ENCODE peak calls at places on chromosome 3, in five cellular contexts. One of them, this sample, is unnamed.

GRCh38 chr3:126417461-126418255 is 22.9 kb downstream of the CFAP100 start:
- DNase-seq in stomach: peak; percentile 14
- DNase-seq in uterus: no peak
- DNase-seq in heart left ventricle: no peak
- DNase-seq in prostate gland: no peak
- DNase-seq in this sample: no peak

GRCh38 chr3:126494204-126494603 is 18.5 kb upstream of the ZXDC start:
- DNase-seq in stomach: no peak
- DNase-seq in uterus: no peak
- DNase-seq in heart left ventricle: no peak
- DNase-seq in prostate gland: no peak
- DNase-seq in this sample: no peak

GRCh38 chr3:145739926-145740325 is 421.1 kb downstream of the PLOD2 start:
- DNase-seq in stomach: no peak
- DNase-seq in uterus: no peak
- DNase-seq in heart left ventricle: no peak
- DNase-seq in prostate gland: no peak
- DNase-seq in this sample: no peak

GRCh38 chr3:14866627-14867026 is 47.9 kb downstream of the FGD5 start:
- DNase-seq in stomach: no peak
- DNase-seq in uterus: no peak
- DNase-seq in heart left ventricle: no peak
- DNase-seq in prostate gland: no peak
- DNase-seq in this sample: no peak

GRCh38 chr3:104614564-104614963 is 752.1 kb upstream of the ALCAM start:
- DNase-seq in stomach: peak; percentile 49
- DNase-seq in uterus: no peak
- DNase-seq in heart left ventricle: no peak
- DNase-seq in prostate gland: no peak
- DNase-seq in this sample: peak; percentile 16

GRCh38 chr3:193553606-193554005 is 1.1 kb downstream of the ATP13A4 start:
- DNase-seq in stomach: no peak
- DNase-seq in uterus: no peak
- DNase-seq in heart left ventricle: no peak
- DNase-seq in prostate gland: no peak
- DNase-seq in this sample: no peak

GRCh38 chr3:12797124-12797891 is 828 bp downstream of the CAND2 start:
- DNase-seq in stomach: no peak
- DNase-seq in uterus: no peak
- DNase-seq in heart left ventricle: no peak
- DNase-seq in prostate gland: no peak
- DNase-seq in this sample: no peak

GRCh38 chr3:159627634-159628033 is 361.0 kb upstream of the IL12A start:
- DNase-seq in stomach: no peak
- DNase-seq in uterus: no peak
- DNase-seq in heart left ventricle: no peak
- DNase-seq in prostate gland: peak; percentile 82
- DNase-seq in this sample: no peak

GRCh38 chr3:62144482-62144881 is 228.9 kb downstream of the FEZF2 start:
- DNase-seq in stomach: no peak
- DNase-seq in uterus: no peak
- DNase-seq in heart left ventricle: no peak
- DNase-seq in prostate gland: no peak
- DNase-seq in this sample: no peak

GRCh38 chr3:124791639-124792111 is 61.4 kb downstream of the UMPS start:
- DNase-seq in stomach: no peak
- DNase-seq in uterus: peak; percentile 43
- DNase-seq in heart left ventricle: peak; percentile 52
- DNase-seq in prostate gland: no peak
- DNase-seq in this sample: no peak

GRCh38 chr3:107458871-107459270 is 63.9 kb upstream of the BBX start:
- DNase-seq in stomach: no peak
- DNase-seq in uterus: no peak
- DNase-seq in heart left ventricle: no peak
- DNase-seq in prostate gland: no peak
- DNase-seq in this sample: no peak

GRCh38 chr3:187736418-187736871 is 8.8 kb downstream of the BCL6 start:
- DNase-seq in stomach: no peak
- DNase-seq in uterus: no peak
- DNase-seq in heart left ventricle: peak; percentile 44
- DNase-seq in prostate gland: no peak
- DNase-seq in this sample: peak; percentile 25

GRCh38 chr3:173725507-173725906 is 328.0 kb downstream of the NLGN1 start:
- DNase-seq in stomach: no peak
- DNase-seq in uterus: no peak
- DNase-seq in heart left ventricle: no peak
- DNase-seq in prostate gland: no peak
- DNase-seq in this sample: no peak

GRCh38 chr3:149339931-149340309 is 6.5 kb upstream of the TM4SF18 start:
- DNase-seq in stomach: peak; percentile 74
- DNase-seq in uterus: peak; percentile 82
- DNase-seq in heart left ventricle: peak; percentile 89
- DNase-seq in prostate gland: peak; percentile 63
- DNase-seq in this sample: peak; percentile 89

GRCh38 chr3:176939022-176939817 is 258.1 kb downstream of the TBL1XR1 start:
- DNase-seq in stomach: peak; percentile 36
- DNase-seq in uterus: peak; percentile 18
- DNase-seq in heart left ventricle: peak; percentile 33
- DNase-seq in prostate gland: peak; percentile 43
- DNase-seq in this sample: peak; percentile 55

GRCh38 chr3:170553788-170554620 is 31.9 kb downstream of the SLC7A14 start:
- DNase-seq in stomach: no peak
- DNase-seq in uterus: no peak
- DNase-seq in heart left ventricle: no peak
- DNase-seq in prostate gland: no peak
- DNase-seq in this sample: no peak

GRCh38 chr3:157650191-157650590 is 147.0 kb upstream of the VEPH1 start:
- DNase-seq in stomach: no peak
- DNase-seq in uterus: no peak
- DNase-seq in heart left ventricle: no peak
- DNase-seq in prostate gland: no peak
- DNase-seq in this sample: no peak

GRCh38 chr3:13174011-13174802 is 101.0 kb upstream of the IQSEC1 start:
- DNase-seq in stomach: no peak
- DNase-seq in uterus: no peak
- DNase-seq in heart left ventricle: no peak
- DNase-seq in prostate gland: no peak
- DNase-seq in this sample: no peak

GRCh38 chr3:132352556-132353143 is 35.4 kb downstream of the ACP3 start:
- DNase-seq in stomach: peak; percentile 77
- DNase-seq in uterus: peak; percentile 58
- DNase-seq in heart left ventricle: peak; percentile 40
- DNase-seq in prostate gland: peak; percentile 60
- DNase-seq in this sample: peak; percentile 72

GRCh38 chr3:12060139-12060831 is 56.1 kb downstream of the SYN2 start:
- DNase-seq in stomach: no peak
- DNase-seq in uterus: no peak
- DNase-seq in heart left ventricle: no peak
- DNase-seq in prostate gland: no peak
- DNase-seq in this sample: no peak

GRCh38 chr3:118986734-118987133 is 47.9 kb downstream of the IGSF11 start:
- DNase-seq in stomach: no peak
- DNase-seq in uterus: no peak
- DNase-seq in heart left ventricle: no peak
- DNase-seq in prostate gland: no peak
- DNase-seq in this sample: no peak

GRCh38 chr3:56001537-56001936 is 466.7 kb downstream of the ERC2 start:
- DNase-seq in stomach: no peak
- DNase-seq in uterus: no peak
- DNase-seq in heart left ventricle: no peak
- DNase-seq in prostate gland: no peak
- DNase-seq in this sample: no peak

GRCh38 chr3:46714728-46715506 is 2.8 kb downstream of the PRSS50 start:
- DNase-seq in stomach: no peak
- DNase-seq in uterus: no peak
- DNase-seq in heart left ventricle: no peak
- DNase-seq in prostate gland: no peak
- DNase-seq in this sample: no peak

GRCh38 chr3:8669019-8669418 is 24.4 kb upstream of the SSUH2 start:
- DNase-seq in stomach: no peak
- DNase-seq in uterus: no peak
- DNase-seq in heart left ventricle: no peak
- DNase-seq in prostate gland: no peak
- DNase-seq in this sample: no peak

GRCh38 chr3:18740631-18741583 is 315.8 kb upstream of the SATB1 start:
- DNase-seq in stomach: no peak
- DNase-seq in uterus: no peak
- DNase-seq in heart left ventricle: peak; percentile 11
- DNase-seq in prostate gland: no peak
- DNase-seq in this sample: no peak

GRCh38 chr3:112017081-112017480 is 17.5 kb upstream of the TMPRSS7 start:
- DNase-seq in stomach: no peak
- DNase-seq in uterus: no peak
- DNase-seq in heart left ventricle: no peak
- DNase-seq in prostate gland: no peak
- DNase-seq in this sample: no peak

GRCh38 chr3:84974347-84974746 is 15.6 kb downstream of the CADM2 start:
- DNase-seq in stomach: no peak
- DNase-seq in uterus: no peak
- DNase-seq in heart left ventricle: no peak
- DNase-seq in prostate gland: no peak
- DNase-seq in this sample: no peak

GRCh38 chr3:197366301-197367044 is 68.1 kb upstream of the DLG1 start:
- DNase-seq in stomach: no peak
- DNase-seq in uterus: no peak
- DNase-seq in heart left ventricle: no peak
- DNase-seq in prostate gland: peak; percentile 36
- DNase-seq in this sample: no peak

GRCh38 chr3:50214824-50215223 is 9.8 kb downstream of the SLC38A3 start:
- DNase-seq in stomach: no peak
- DNase-seq in uterus: no peak
- DNase-seq in heart left ventricle: no peak
- DNase-seq in prostate gland: no peak
- DNase-seq in this sample: no peak

GRCh38 chr3:39291903-39292329 is 12.1 kb upstream of the CX3CR1 start:
- DNase-seq in stomach: peak; percentile 73
- DNase-seq in uterus: peak; percentile 61
- DNase-seq in heart left ventricle: peak; percentile 54
- DNase-seq in prostate gland: peak; percentile 37
- DNase-seq in this sample: peak; percentile 73

GRCh38 chr3:13235079-13235478 is 161.8 kb upstream of the IQSEC1 start:
- DNase-seq in stomach: no peak
- DNase-seq in uterus: no peak
- DNase-seq in heart left ventricle: no peak
- DNase-seq in prostate gland: no peak
- DNase-seq in this sample: no peak

GRCh38 chr3:58082047-58082446 is 73.8 kb downstream of the FLNB start:
- DNase-seq in stomach: no peak
- DNase-seq in uterus: peak; percentile 51
- DNase-seq in heart left ventricle: peak; percentile 43
- DNase-seq in prostate gland: no peak
- DNase-seq in this sample: no peak

GRCh38 chr3:115657168-115657567 is 33.9 kb downstream of the GAP43 start:
- DNase-seq in stomach: no peak
- DNase-seq in uterus: no peak
- DNase-seq in heart left ventricle: no peak
- DNase-seq in prostate gland: no peak
- DNase-seq in this sample: no peak

GRCh38 chr3:8822141-8822540 is 52.7 kb upstream of the OXTR start:
- DNase-seq in stomach: no peak
- DNase-seq in uterus: no peak
- DNase-seq in heart left ventricle: no peak
- DNase-seq in prostate gland: no peak
- DNase-seq in this sample: no peak

GRCh38 chr3:33525232-33525631 is 85.0 kb upstream of the UBP1 start:
- DNase-seq in stomach: no peak
- DNase-seq in uterus: no peak
- DNase-seq in heart left ventricle: no peak
- DNase-seq in prostate gland: no peak
- DNase-seq in this sample: no peak

GRCh38 chr3:33523093-33523667 is 83.0 kb upstream of the UBP1 start:
- DNase-seq in stomach: no peak
- DNase-seq in uterus: no peak
- DNase-seq in heart left ventricle: no peak
- DNase-seq in prostate gland: no peak
- DNase-seq in this sample: no peak

GRCh38 chr3:33526787-33527186 is 86.6 kb upstream of the UBP1 start:
- DNase-seq in stomach: no peak
- DNase-seq in uterus: no peak
- DNase-seq in heart left ventricle: no peak
- DNase-seq in prostate gland: no peak
- DNase-seq in this sample: no peak
- H3K9me3 ChIP-seq in stomach: peaks cover 17% of the 10 kb centered on the region
- H3K9me3 ChIP-seq in uterus: no peaks in the 10 kb centered on the region
- H3K9me3 ChIP-seq in heart left ventricle: peaks cover 62% of the 10 kb centered on the region
- H3K9me3 ChIP-seq in prostate gland: no peaks in the 10 kb centered on the region
- H3K9me3 ChIP-seq in this sample: no peaks in the 10 kb centered on the region

GRCh38 chr3:52770581-52771333 is at the start of gene NEK4:
- DNase-seq in stomach: peak; percentile 95
- DNase-seq in uterus: peak; percentile 87
- DNase-seq in heart left ventricle: peak; percentile 93
- DNase-seq in prostate gland: peak; percentile 90
- DNase-seq in this sample: peak; percentile 93
- TF ChIP-seq POLR2A in stomach: no peak
- TF ChIP-seq POLR2A in uterus: peak; percentile 42
- TF ChIP-seq POLR2A in heart left ventricle: peak; percentile 78
- TF ChIP-seq POLR2A in prostate gland: peak; percentile 52
- TF ChIP-seq POLR2A in this sample: peak; percentile 94

GRCh38 chr3:189547448-189547847 is 83.7 kb upstream of the TP63 start:
- DNase-seq in stomach: no peak
- DNase-seq in uterus: no peak
- DNase-seq in heart left ventricle: no peak
- DNase-seq in prostate gland: no peak
- DNase-seq in this sample: no peak
- H3K9me3 ChIP-seq in stomach: no peaks in the 10 kb centered on the region
- H3K9me3 ChIP-seq in uterus: no peaks in the 10 kb centered on the region
- H3K9me3 ChIP-seq in heart left ventricle: peaks cover 44% of the 10 kb centered on the region
- H3K9me3 ChIP-seq in prostate gland: no peaks in the 10 kb centered on the region
- H3K9me3 ChIP-seq in this sample: peaks cover 4% of the 10 kb centered on the region

DNA sequence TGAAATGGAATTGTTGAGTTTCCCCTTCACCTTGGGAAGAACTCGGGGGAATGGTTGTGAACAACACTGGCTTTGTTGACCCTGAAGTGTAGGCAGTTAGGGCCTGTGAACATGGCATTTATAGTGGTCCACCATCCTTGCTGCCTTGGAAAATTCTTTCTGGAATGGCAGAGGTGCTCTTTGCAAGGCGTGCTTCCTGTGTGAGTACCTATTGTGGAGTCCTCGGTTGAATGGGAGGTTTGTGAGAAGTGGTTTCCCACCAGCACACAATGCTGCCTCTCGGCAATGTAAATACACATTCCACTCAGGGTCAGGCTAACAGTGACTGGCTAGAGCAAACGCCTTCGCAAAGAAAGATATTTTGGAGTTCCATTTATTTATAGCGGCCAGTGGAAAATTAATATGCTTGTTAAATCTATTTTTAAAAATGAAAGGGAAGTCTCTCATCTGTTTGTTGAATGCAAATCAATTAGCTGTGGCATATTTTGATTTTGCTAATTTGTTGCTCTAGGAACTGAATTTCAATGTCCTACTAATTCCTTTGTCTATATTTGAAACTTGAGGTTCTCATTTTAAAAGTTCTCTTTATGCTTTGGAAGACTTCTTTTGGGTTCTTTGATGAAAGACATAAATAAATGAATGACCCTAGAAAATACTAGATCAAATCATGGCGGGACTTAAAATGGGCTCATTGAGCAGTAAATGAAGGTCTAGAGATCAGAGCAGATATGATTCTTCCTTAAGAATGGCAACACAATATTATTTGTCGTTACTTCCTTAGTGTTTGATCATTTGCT is 59.5 kb downstream of the FNDC3B start:
- DNase-seq in stomach: no peak
- DNase-seq in uterus: no peak
- DNase-seq in heart left ventricle: no peak
- DNase-seq in prostate gland: no peak
- DNase-seq in this sample: no peak
- TF ChIP-seq POLR2A in stomach: no peak
- TF ChIP-seq POLR2A in uterus: no peak
- TF ChIP-seq POLR2A in heart left ventricle: no peak
- TF ChIP-seq POLR2A in prostate gland: no peak
- TF ChIP-seq POLR2A in this sample: no peak

This sample was measured in body of pancreas.